ENCODE peak calls at places on chromosomes 2 and 18, in eight cellular contexts. N, H, A, U, P, O, Y and S are unnamed samples.

GRCh38 chr18:23169683-23170082 is 34.4 kb downstream of the CABLES1 start:
- DNase-seq in N (no peak), H (no peak), A (no peak), U (peak), P (no peak), O (no peak), Y (no peak), S (no peak)

GRCh38 chr2:168559187-168559586 is 103.1 kb downstream of the CERS6 start:
- DNase-seq in N (no peak), H (no peak), A (no peak), U (peak), P (no peak), O (no peak), Y (no peak), S (no peak)

GRCh38 chr18:44321868-44322590 is 358.7 kb upstream of the SETBP1 start:
- DNase-seq in N (no peak), H (no peak), A (no peak), U (no peak), P (no peak), O (no peak), Y (no peak), S (no peak)

GRCh38 chr2:9889812-9890261 is 46.6 kb downstream of the TAF1B start:
- DNase-seq in N (no peak), H (no peak), A (no peak), U (no peak), P (no peak), O (no peak), Y (no peak), S (no peak)

GRCh38 chr18:48811401-48811800 is 139.4 kb downstream of the SMAD7 start:
- DNase-seq in N (no peak), H (no peak), A (no peak), U (no peak), P (no peak), O (no peak), Y (no peak), S (no peak)

GRCh38 chr2:124024491-124025348 is at the start of gene CNTNAP5:
- DNase-seq in N (peak), H (no peak), A (peak), U (peak), P (peak), O (peak), Y (peak), S (no peak)

GRCh38 chr2:95353055-95353575 is 49.4 kb upstream of the FAHD2A start:
- DNase-seq in N (no peak), H (no peak), A (no peak), U (no peak), P (no peak), O (no peak), Y (no peak), S (no peak)

GRCh38 chr2:158676696-158677095 is 118.4 kb upstream of the DAPL1 start:
- DNase-seq in N (peak), H (no peak), A (peak), U (no peak), P (no peak), O (no peak), Y (no peak), S (no peak)

GRCh38 chr2:34105015-34105767 is 506.1 kb upstream of the FAM98A start:
- DNase-seq in N (no peak), H (peak), A (no peak), U (peak), P (no peak), O (no peak), Y (no peak), S (no peak)

GRCh38 chr2:30301551-30301950 is 70.2 kb downstream of the LBH start:
- DNase-seq in N (no peak), H (no peak), A (no peak), U (peak), P (no peak), O (no peak), Y (no peak), S (no peak)

GRCh38 chr18:76953186-76953982 is 131.0 kb downstream of the ZNF236 start:
- DNase-seq in N (peak), H (no peak), A (peak), U (no peak), P (no peak), O (peak), Y (no peak), S (no peak)

GRCh38 chr18:676069-676468 is 18.6 kb downstream of the TYMS start:
- DNase-seq in N (peak), H (no peak), A (no peak), U (no peak), P (no peak), O (no peak), Y (no peak), S (no peak)

GRCh38 chr18:62523631-62524442 is 1.0 kb downstream of the ZCCHC2 start:
- DNase-seq in N (peak), H (peak), A (peak), U (peak), P (peak), O (peak), Y (peak), S (no peak)

GRCh38 chr2:142347751-142348150 is 216.9 kb upstream of the LRP1B start:
- DNase-seq in N (no peak), H (no peak), A (no peak), U (no peak), P (no peak), O (no peak), Y (no peak), S (no peak)

GRCh38 chr18:40534748-40535147 is 1420.3 kb upstream of the PIK3C3 start:
- DNase-seq in N (no peak), H (peak), A (no peak), U (no peak), P (no peak), O (no peak), Y (no peak), S (no peak)

GRCh38 chr2:1091895-1092585 is 141.4 kb downstream of the SNTG2 start:
- DNase-seq in N (no peak), H (no peak), A (no peak), U (no peak), P (no peak), O (no peak), Y (peak), S (no peak)

GRCh38 chr2:213152065-213152794 is 818 bp upstream of the IKZF2 start:
- DNase-seq in N (peak), H (peak), A (peak), U (peak), P (peak), O (peak), Y (peak), S (peak)

GRCh38 chr2:185291035-185291647 is 447.5 kb upstream of the FSIP2 start:
- DNase-seq in N (peak), H (peak), A (no peak), U (peak), P (peak), O (peak), Y (no peak), S (peak)

GRCh38 chr2:205785507-205786222 is 103.4 kb downstream of the NRP2 start:
- DNase-seq in N (no peak), H (peak), A (no peak), U (peak), P (no peak), O (no peak), Y (no peak), S (no peak)

GRCh38 chr2:55460562-55460961 is 40.9 kb upstream of the CCDC88A start:
- DNase-seq in N (no peak), H (no peak), A (no peak), U (peak), P (no peak), O (no peak), Y (peak), S (no peak)

GRCh38 chr18:80159713-80160636 is 50.9 kb downstream of the ADNP2 start:
- DNase-seq in N (peak), H (no peak), A (no peak), U (no peak), P (no peak), O (no peak), Y (no peak), S (no peak)

GRCh38 chr18:61765097-61765496 is 127.7 kb downstream of the RNF152 start:
- DNase-seq in N (no peak), H (peak), A (no peak), U (peak), P (no peak), O (no peak), Y (peak), S (no peak)

GRCh38 chr2:27888790-27889189 is 1.4 kb downstream of the RBKS start:
- DNase-seq in N (no peak), H (no peak), A (no peak), U (no peak), P (no peak), O (no peak), Y (peak), S (no peak)

GRCh38 chr2:236376566-236377244 is 112.5 kb upstream of the ASB18 start:
- DNase-seq in N (no peak), H (no peak), A (no peak), U (no peak), P (no peak), O (no peak), Y (no peak), S (no peak)